ENCODE peak calls at places on chromosomes 7 and 10, in four cellular contexts. Z is PC-9, S is GM23338, G is hepatocyte. M is an unnamed sample.
A peak's percentile ranks its signal among the peaks of the same experiment; 100 is the strongest.

GRCh38 chr7:87331687-87332256 is 13.7 kb upstream of the CROT start:
- DNase-seq in Z (no peak), S (no peak), G (no peak), M (no peak)

GRCh38 chr7:132415259-132415658 is 161.0 kb downstream of the PLXNA4 start:
- DNase-seq in Z (no peak), S (no peak), G (no peak), M (no peak)

GRCh38 chr10:31413325-31413724 is 94.3 kb downstream of the ZEB1 start:
- DNase-seq in Z (no peak), S (no peak), G (no peak), M (no peak)

GRCh38 chr10:126210051-126210651 is 178.1 kb downstream of the ADAM12 start:
- DNase-seq in Z (no peak), S (no peak), G (no peak), M (no peak)

GRCh38 chr10:5731559-5731958 is 46.9 kb downstream of the TASOR2 start:
- DNase-seq in Z (no peak), S (no peak), G (no peak), M (no peak)

GRCh38 chr10:114868801-114869200 is 47.2 kb downstream of the FHIP2A start:
- DNase-seq in Z (no peak), S (no peak), G (no peak), M (no peak)

GRCh38 chr10:60230892-60231291 is 158.8 kb downstream of the ANK3 start:
- DNase-seq in Z (no peak), S (no peak), G (no peak), M (no peak)

GRCh38 chr7:70456729-70457128 is 675.2 kb upstream of the GALNT17 start:
- DNase-seq in Z (no peak), S (no peak), G (no peak), M (no peak)

GRCh38 chr7:132053871-132054270 is 497.4 kb upstream of the PODXL start:
- DNase-seq in Z (no peak), S (no peak), G (no peak), M (no peak)

GRCh38 chr10:27513451-27514191 is 9.5 kb downstream of the RAB18 start:
- DNase-seq in Z (no peak), S (no peak), G (no peak), M (no peak)

GRCh38 chr7:106871793-106872571 is 6.9 kb downstream of the PIK3CG start:
- DNase-seq in Z (no peak), S (no peak), G (no peak), M (no peak)

GRCh38 chr7:19491821-19492452 is 216.9 kb downstream of the POLR1F start:
- DNase-seq in Z (no peak), S (peak; percentile 61), G (peak; percentile 21), M (no peak)

GRCh38 chr7:27177795-27178320 is 3.7 kb upstream of the HOXA10 start:
- DNase-seq in Z (no peak), S (no peak), G (no peak), M (no peak)
- TF ChIP-seq EZH2 in Z (no peak), S (peak; percentile 94), G (peak; percentile 8), M (no peak)

DNA sequence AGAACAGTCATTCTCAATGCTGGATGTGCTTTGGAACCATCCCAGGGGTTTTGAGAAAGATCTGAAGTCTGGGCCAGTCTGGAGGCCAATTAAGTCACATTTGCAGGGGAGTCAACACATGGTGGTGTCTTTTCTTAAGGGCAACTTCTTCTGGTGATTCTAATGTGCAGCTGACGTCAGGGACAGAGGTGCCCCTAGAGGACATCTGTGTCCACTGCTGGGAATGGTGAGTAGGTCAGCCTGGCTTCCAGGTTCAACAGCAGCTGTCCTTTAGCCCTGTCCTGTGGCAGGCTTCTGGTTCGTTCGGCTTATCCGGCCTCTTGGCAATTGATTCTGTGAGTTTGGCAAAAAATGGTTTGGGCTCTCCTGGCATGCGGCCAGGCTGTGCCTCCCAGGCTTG is 269.7 kb upstream of the HABP2 start:
- DNase-seq in Z (no peak), S (peak; percentile 36), G (no peak), M (no peak)
- TF ChIP-seq CTCF in Z (peak; percentile 19), S (peak; percentile 30), G (no peak), M (no peak)

GRCh38 chr10:125153693-125154490 is 6.5 kb downstream of the CTBP2 start:
- DNase-seq in Z (no peak), S (no peak), G (peak; percentile 38), M (no peak)
- H3K4me3 ChIP-seq in Z (no peak overlapping the region), S (peak overlapping the region; percentile 90), G (no peak overlapping the region), M (no peak overlapping the region)

DNA sequence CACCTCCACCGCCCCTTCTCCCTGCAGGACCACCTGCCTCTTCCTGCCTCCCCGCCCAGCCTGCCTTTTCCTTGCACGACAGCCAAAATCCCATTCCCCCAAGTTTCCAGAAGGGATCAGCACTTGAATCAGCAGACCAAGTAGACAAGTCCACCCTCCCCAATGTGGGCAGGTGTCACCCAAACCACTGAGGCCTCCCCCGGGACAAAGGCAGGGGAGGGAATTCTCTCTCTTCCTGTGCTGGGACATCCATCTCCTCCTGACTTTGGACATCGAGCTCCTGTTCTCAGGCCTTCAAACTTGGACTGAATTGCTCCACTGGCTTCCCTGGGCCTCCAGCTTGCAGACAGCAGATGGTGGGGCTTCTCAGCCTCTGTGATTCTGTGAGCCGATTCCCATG is 21.6 kb upstream of the PSMG3 start:
- DNase-seq in Z (no peak), S (no peak), G (no peak), M (no peak)
- TF ChIP-seq EZH2 in Z (no peak), S (no peak), G (no peak), M (peak; percentile 6)

DNA sequence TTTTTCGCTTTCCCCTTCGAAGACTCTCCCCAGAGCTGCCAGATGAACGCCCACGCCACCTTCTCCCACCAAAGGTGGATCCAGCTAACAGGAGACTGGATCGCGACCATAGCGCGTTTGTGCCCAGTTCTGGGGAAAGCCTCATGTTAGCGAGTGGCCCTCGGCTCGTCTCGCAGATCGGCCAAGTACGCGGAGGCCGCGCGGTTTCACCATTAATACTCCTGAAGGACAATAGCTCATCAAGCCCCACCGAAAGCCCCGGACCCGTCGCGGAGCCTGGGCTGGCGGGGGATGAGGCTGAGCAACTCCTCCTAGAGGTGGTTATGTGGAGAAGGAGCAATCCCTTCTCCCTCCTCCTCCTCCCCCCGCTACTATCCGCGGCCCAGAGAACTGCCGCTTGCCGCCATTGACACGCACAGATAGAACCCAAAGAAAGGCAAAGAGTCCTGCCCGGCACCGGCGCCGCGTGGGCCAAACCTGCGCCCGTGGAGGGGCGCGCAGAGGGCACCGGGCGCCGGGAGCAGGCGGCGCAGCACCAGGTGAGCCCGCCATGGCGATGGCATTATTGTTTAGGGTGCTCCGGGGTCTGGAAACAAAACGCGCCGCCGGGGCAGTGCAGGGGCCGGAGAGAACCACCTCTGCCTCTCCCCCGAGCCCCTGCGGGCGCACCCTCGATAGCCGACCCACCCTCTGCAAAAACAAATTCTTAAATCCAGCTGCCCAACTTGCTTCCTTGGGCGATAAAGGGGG is at the start of gene MACROH2A2:
- DNase-seq in Z (no peak), S (peak; percentile 84), G (peak; percentile 85), M (no peak)
- TF ChIP-seq CTCF in Z (no peak), S (peak; percentile 26), G (peak; percentile 39), M (no peak)

GRCh38 chr10:19417740-19418139 is 369.1 kb downstream of the MALRD1 start:
- DNase-seq in Z (no peak), S (no peak), G (no peak), M (no peak)
- H3K4me3 ChIP-seq in Z (no peak overlapping the region), S (no peak overlapping the region), G (no peak overlapping the region), M (no peak overlapping the region)

GRCh38 chr7:54885285-54885684 is 126.3 kb upstream of the SEC61G start:
- DNase-seq in Z (no peak), S (no peak), G (no peak), M (no peak)

GRCh38 chr7:54888067-54888735 is 129.2 kb upstream of the SEC61G start:
- DNase-seq in Z (no peak), S (peak; percentile 59), G (no peak), M (no peak)

DNA sequence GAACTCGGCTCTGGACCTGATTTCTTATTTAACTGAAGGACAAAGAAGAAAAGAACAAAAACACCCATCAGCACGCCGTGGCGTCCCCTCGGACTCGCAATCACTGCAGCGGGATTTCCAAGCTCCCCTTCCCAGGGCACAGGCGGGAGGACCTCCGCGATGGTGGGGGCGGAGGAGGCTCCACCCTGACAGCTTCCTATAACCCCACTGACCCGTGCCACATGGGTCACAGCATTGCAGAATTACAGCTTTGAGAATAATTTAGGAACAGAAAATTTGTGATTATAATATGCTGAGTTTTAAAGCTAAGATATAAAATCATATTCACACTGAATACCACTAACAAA is 129.7 kb upstream of the SEC61G start:
- DNase-seq in Z (no peak), S (no peak), G (no peak), M (no peak)
- TF ChIP-seq EZH2 in Z (no peak), S (no peak), G (no peak), M (no peak)

GRCh38 chr10:101238732-101239105 is 9.5 kb upstream of the LBX1 start:
- DNase-seq in Z (no peak), S (peak; percentile 63), G (no peak), M (no peak)
- TF ChIP-seq CTCF in Z (peak; percentile 21), S (peak; percentile 73), G (peak; percentile 59), M (peak; percentile 79)